ENCODE peak calls at places on chromosomes 7 and 10, in five cellular contexts. H, G, I, C and W are unnamed samples.

GRCh38 chr10:101116754-101117153 is 14.3 kb upstream of the TLX1 start:
- DNase-seq in I (no peak), C (no peak), H (no peak), G (no peak), W (no peak)

GRCh38 chr10:34474060-34474376 is 341.1 kb downstream of the PARD3 start:
- DNase-seq in I (no peak), C (no peak), H (no peak), G (no peak), W (no peak)

GRCh38 chr7:23117841-23118240 is 12.3 kb downstream of the KLHL7 start:
- DNase-seq in G (no peak), I (no peak), H (no peak), C (no peak), W (no peak)

GRCh38 chr7:158946329-158946728 is 90.0 kb downstream of the DYNC2I1 start:
- DNase-seq in H (no peak), I (no peak), C (peak; percentile 51), G (no peak), W (no peak)

GRCh38 chr7:28990200-28990960 is 32.2 kb upstream of the TRIL start:
- DNase-seq in C (no peak), G (no peak), H (no peak), I (peak; percentile 9), W (no peak)

GRCh38 chr7:127892488-127893314 is 138.5 kb downstream of the LRRC4 start:
- DNase-seq in G (no peak), H (no peak), I (no peak), C (no peak), W (no peak)

GRCh38 chr10:44724415-44725174 is 186.5 kb upstream of the TMEM72 start:
- DNase-seq in C (no peak), H (no peak), G (no peak), I (no peak), W (peak; percentile 44)

GRCh38 chr10:110704906-110705476 is 60.9 kb downstream of the RBM20 start:
- DNase-seq in C (no peak), G (no peak), H (no peak), I (no peak), W (no peak)

GRCh38 chr10:71771821-71772617 is 1.3 kb downstream of the VSIR start:
- DNase-seq in C (peak; percentile 89), G (no peak), I (peak; percentile 48), H (no peak), W (peak; percentile 74)

GRCh38 chr10:102133373-102134195 is 744 bp downstream of the PPRC1 start:
- DNase-seq in I (peak; percentile 81), G (peak; percentile 28), C (peak; percentile 91), H (no peak), W (no peak)

GRCh38 chr7:97016392-97017196 is 8.0 kb downstream of the DLX5 start:
- DNase-seq in C (no peak), H (peak; percentile 84), G (no peak), I (no peak), W (no peak)

GRCh38 chr7:97024209-97025129 is at the start of gene DLX5:
- DNase-seq in H (peak; percentile 84), C (no peak), I (no peak), G (peak; percentile 61), W (no peak)

GRCh38 chr7:113209449-113210203 is 91.3 kb upstream of the SMIM30 start:
- DNase-seq in I (no peak), G (no peak), C (no peak), H (peak; percentile 9), W (no peak)

GRCh38 chr7:98284335-98285036 is 3.0 kb downstream of the BRI3 start:
- DNase-seq in I (peak; percentile 85), H (no peak), C (peak; percentile 92), G (no peak), W (peak; percentile 87)